ENCODE peak calls at places on chromosomes 5 and 9, in six cellular contexts. L is GM12878, Q is HCT116, U is endothelial cell of umbilical vein, G is H1, Y is HepG2. H is an unnamed sample.

GRCh38 chr9:129520981-129521380 is 99.9 kb downstream of the C9orf50 start:
- DNase-seq in G (no peak), L (no peak), U (no peak), Q (no peak), Y (no peak), H (no peak)

GRCh38 chr5:39876146-39876545 is 451.4 kb upstream of the DAB2 start:
- DNase-seq in G (no peak), Q (no peak), Y (no peak), L (no peak), U (no peak), H (no peak)

GRCh38 chr9:133967024-133967741 is 24.9 kb downstream of the VAV2 start:
- DNase-seq in L (no peak), G (no peak), Q (no peak), U (no peak), Y (no peak), H (no peak)

GRCh38 chr5:142098275-142098674 is 10.3 kb upstream of the NDFIP1 start:
- DNase-seq in G (no peak), Y (no peak), L (no peak), U (no peak), Q (no peak), H (no peak)

GRCh38 chr9:93022066-93022465 is 36.4 kb upstream of the SUSD3 start:
- DNase-seq in Q (no peak), G (no peak), L (no peak), Y (no peak), U (no peak), H (no peak)

GRCh38 chr5:15938186-15938585 is 241.4 kb downstream of the MARCHF11 start:
- DNase-seq in L (no peak), G (no peak), Y (no peak), Q (no peak), U (no peak), H (no peak)

GRCh38 chr5:135235551-135236100 is 163.4 kb downstream of the MACROH2A1 start:
- DNase-seq in G (no peak), Y (no peak), Q (no peak), U (no peak), L (no peak), H (no peak)

GRCh38 chr5:39009981-39010380 is 64.2 kb downstream of the RICTOR start:
- DNase-seq in Y (no peak), Q (no peak), G (no peak), L (no peak), U (no peak), H (no peak)

GRCh38 chr5:172450861-172451695 is 3.2 kb downstream of the SH3PXD2B start:
- DNase-seq in U (peak), G (peak), Q (no peak), Y (no peak), L (no peak), H (no peak)

DNA sequence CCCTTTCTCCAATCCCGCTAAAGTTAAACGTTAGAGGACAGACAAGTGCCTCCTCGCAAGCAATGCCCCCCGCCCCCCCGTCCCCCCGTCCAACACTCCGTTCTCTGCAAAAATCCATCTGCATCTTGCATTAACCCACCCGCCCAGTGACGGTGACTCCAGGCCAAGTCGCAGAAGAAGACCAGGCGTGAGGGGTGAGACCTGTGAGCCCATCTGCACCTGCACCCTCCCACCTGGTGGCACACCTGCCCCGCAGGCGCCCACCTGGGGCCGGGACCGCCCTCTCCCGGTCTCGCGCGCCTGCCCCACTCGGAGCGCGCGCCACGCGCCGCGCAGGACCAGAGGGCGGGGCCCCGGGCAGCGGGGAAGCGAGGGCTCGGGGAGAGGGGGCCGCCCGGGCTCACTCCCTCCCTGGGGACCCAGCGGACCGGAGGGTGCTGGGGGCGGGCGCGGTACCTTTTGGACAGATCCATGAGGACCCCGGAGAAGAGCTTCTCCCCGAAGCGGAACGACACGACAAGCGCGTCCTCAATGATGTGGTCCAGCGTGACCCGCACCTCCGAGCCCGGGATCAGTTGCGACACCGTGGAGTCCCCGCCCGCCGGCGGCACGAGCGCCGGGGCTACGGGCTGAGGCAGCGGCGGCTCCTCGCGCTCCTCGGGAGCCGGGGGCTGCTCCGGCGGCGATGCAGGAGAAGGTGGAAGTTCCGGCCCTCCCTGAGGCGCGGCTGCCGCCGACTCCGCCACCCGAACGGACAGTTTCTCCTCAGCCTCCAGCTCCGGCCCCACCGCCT is 705 bp downstream of the PWWP2A start:
- DNase-seq in G (peak), Q (no peak), L (no peak), U (no peak), Y (no peak), H (no peak)
- TF ChIP-seq POLR2AphosphoS5 in G (no peak), Q (no peak), L (no peak), U (peak), Y (no peak), H (no peak)

GRCh38 chr9:135862781-135863180 is 44.6 kb downstream of the CAMSAP1 start:
- DNase-seq in G (no peak), Q (no peak), L (no peak), U (no peak), Y (no peak), H (no peak)
- H3K9ac ChIP-seq in G (no peak), Q (no peak), L (no peak), U (no peak), Y (no peak), H (no peak)

GRCh38 chr5:56168066-56168478 is 65.1 kb downstream of the ANKRD55 start:
- DNase-seq in G (no peak), L (no peak), Y (no peak), U (no peak), Q (no peak), H (no peak)

GRCh38 chr5:56169949-56170348 is 63.2 kb downstream of the ANKRD55 start:
- DNase-seq in Y (no peak), U (no peak), Q (no peak), L (no peak), G (no peak), H (no peak)

GRCh38 chr5:56170557-56170956 is 62.6 kb downstream of the ANKRD55 start:
- DNase-seq in L (no peak), U (peak), Y (no peak), Q (no peak), G (no peak), H (no peak)

GRCh38 chr5:56167522-56167921 is 65.6 kb downstream of the ANKRD55 start:
- DNase-seq in Y (no peak), L (no peak), U (peak), G (no peak), Q (no peak), H (no peak)

DNA sequence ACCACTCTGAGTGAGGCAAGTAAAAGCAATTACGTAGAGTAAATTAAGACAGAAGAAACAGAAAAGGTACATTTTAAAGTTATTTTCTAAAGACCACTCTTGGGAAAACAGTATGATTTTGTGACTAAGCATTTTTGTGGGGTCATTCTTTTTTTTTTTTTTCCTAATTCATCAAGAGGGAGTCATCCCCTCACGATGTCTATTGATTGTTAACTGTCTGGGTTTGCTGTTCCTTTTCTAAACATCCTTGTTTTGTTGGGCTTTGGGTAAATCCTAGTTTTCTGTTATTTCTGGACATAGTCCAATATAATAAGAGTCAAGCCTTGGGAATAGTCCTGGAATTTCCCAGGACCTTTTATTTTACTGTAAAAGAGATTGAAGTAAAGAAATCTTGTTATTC is 63.8 kb downstream of the ANKRD55 start:
- DNase-seq in Q (no peak), G (no peak), U (peak), Y (no peak), L (no peak), H (no peak)
- H3K4me3 ChIP-seq in Q (no peak), G (no peak), U (no peak), Y (no peak), L (no peak), H (no peak)

DNA sequence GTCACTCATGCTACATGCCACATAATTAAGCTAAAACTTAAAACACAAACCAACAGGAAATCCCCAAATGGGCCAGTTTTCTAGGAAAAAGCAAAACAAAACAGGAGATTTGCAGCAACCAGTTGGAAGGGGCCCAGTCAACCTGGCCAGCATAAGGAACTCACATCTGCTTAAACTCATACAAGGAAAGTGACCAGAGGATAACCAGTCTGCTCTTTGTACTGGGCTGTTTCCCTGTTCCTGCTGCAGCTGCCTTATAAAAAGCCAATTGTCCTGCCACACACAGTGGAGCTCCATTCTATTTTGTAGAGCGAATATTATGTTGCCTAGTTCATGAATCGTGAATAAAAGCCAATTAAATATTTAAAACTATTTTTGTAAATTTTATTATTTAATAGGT is 29.5 kb upstream of the PTPDC1 start:
- DNase-seq in Q (no peak), Y (no peak), U (no peak), L (no peak), G (no peak), H (no peak)
- TF ChIP-seq POLR2AphosphoS5 in Q (no peak), Y (no peak), U (no peak), L (no peak), G (no peak), H (no peak)

DNA sequence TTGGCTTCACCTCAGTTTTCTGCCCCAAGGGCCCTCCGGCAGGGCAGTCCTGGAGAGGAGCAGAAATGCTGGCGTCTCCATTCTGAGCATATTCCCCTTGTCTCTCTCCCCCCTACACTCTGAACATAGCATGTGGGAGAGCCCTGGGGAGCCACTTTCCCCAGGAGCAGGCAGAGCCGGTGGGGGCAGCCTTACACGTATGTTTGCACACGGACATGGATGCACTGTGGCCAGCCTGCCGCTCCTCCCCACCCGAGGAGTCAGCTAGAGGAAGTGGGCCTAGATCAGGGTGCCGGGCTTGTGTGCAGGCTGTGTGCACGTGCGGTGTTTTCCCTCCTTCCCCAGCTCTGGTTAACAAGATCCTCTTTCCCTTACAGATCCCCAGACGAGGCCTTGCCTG is 25.4 kb upstream of the POMT1 start:
- DNase-seq in G (no peak), U (no peak), L (no peak), Q (no peak), Y (no peak), H (no peak)
- H3K9ac ChIP-seq in G (no peak), U (no peak), L (no peak), Q (no peak), Y (no peak), H (no peak)

H was measured in SK-N-MC.